ENCODE peak calls at places on chromosomes 4 and X, in nine cellular contexts. D is body of pancreas, E is K562, P is prostate gland, M is esophagus squamous epithelium, X is endothelial cell of umbilical vein, F is uterus, U is sigmoid colon, Z is tibial nerve. V is an unnamed sample. For H3K27me3, the result is how much of the 10 kb centered on the place peaks cover.

GRCh38 chrX:48749182-48749581 is 12.4 kb upstream of the GLOD5 start:
- DNase-seq in F (no peak), P (no peak), X (no peak), D (no peak), U (no peak), E (no peak), M (no peak), Z (no peak), V (no peak)

GRCh38 chrX:48939417-48940228 is 17.8 kb downstream of the OTUD5 start:
- DNase-seq in M (no peak), F (no peak), D (no peak), U (no peak), X (no peak), P (no peak), Z (no peak), E (no peak), V (peak)

GRCh38 chr4:149555146-149555545 is 260.5 kb downstream of the IQCM start:
- DNase-seq in X (no peak), P (no peak), D (no peak), Z (no peak), F (no peak), M (no peak), U (no peak), E (no peak), V (no peak)

GRCh38 chr4:7103599-7104365 is 35.9 kb upstream of the GRPEL1 start:
- DNase-seq in F (peak), U (peak), Z (peak), E (no peak), M (no peak), D (peak), P (no peak), X (peak), V (peak)

GRCh38 chrX:37314526-37314925 is 34.6 kb upstream of the PRRG1 start:
- DNase-seq in P (no peak), D (no peak), E (no peak), M (no peak), U (no peak), X (peak), F (no peak), Z (no peak), V (no peak)

GRCh38 chrX:49919617-49920016 is 2.8 kb upstream of the CLCN5 start:
- DNase-seq in F (peak), U (peak), M (no peak), D (peak), P (no peak), X (peak), E (peak), Z (peak), V (peak)

GRCh38 chrX:47828984-47829383 is 7.7 kb upstream of the ZNF81 start:
- DNase-seq in E (no peak), D (no peak), X (no peak), F (no peak), U (no peak), M (no peak), P (no peak), Z (no peak), V (no peak)

GRCh38 chrX:17579021-17579420 is 158.3 kb upstream of the SCML1 start:
- DNase-seq in U (no peak), E (no peak), D (no peak), P (no peak), X (no peak), F (no peak), Z (no peak), M (no peak), V (no peak)

GRCh38 chr4:175447006-175447405 is 365.1 kb downstream of the GPM6A start:
- DNase-seq in Z (no peak), D (no peak), E (no peak), M (no peak), U (no peak), P (no peak), F (no peak), X (no peak), V (no peak)

DNA sequence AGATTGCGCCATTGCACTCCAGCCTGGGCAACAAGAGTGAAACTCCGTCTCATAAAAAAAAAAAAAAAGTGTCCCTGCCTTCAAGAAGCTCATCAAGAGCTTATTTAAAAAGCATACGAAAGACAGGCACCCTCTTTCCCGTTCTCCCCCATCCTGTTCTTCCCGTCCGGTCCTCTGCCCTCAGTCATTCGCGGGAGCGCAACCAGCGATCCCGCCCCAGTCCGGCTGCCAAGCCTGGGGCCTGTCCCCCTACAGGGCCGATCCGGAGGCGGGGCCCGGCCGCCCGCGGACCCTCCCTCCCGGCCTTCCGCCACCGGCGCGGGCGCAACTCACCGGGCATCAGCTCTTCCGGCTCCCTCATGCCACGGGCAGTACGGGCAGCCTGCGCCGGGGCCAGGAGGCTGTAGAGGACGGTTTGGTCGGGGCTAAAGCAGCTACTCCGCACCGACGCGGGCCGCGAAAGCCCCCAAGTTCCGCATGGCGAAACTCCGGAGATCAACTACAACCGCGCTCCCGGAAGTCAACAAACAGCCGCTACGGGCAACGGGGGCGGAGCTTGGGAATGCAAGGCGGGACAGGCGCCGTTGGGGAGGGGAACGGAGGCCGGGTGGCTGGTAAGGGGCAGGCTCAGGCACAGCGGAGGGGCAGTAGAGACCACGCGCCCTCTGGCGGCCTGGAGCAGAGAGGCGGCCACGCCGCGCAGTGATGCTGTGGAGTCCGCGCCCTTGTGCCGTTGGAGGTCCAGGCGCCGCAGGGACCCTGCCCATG is at the start of gene RPGR:
- DNase-seq in E (peak), D (peak), M (peak), X (peak), P (peak), U (peak), F (peak), Z (peak), V (peak)
- TF ChIP-seq POLR2A in E (peak), D (peak), M (no peak), X (peak), P (no peak), U (no peak), F (peak), Z (no peak), V (peak)

GRCh38 chrX:153645921-153646481 is 1.0 kb upstream of the DUSP9 start:
- DNase-seq in X (no peak), E (no peak), D (no peak), M (no peak), P (no peak), Z (no peak), U (peak), F (no peak), V (no peak)

GRCh38 chrX:153648358-153649177 is 1.6 kb downstream of the DUSP9 start:
- DNase-seq in F (no peak), Z (no peak), U (peak), X (no peak), P (no peak), D (no peak), E (no peak), M (no peak), V (no peak)

GRCh38 chrX:153647461-153648357 is 706 bp downstream of the DUSP9 start:
- DNase-seq in X (no peak), P (no peak), U (peak), D (no peak), E (no peak), Z (no peak), F (peak), M (no peak), V (no peak)

GRCh38 chrX:153645151-153645550 is 1.9 kb upstream of the DUSP9 start:
- DNase-seq in D (no peak), P (no peak), X (no peak), F (no peak), Z (no peak), M (no peak), U (peak), E (no peak), V (no peak)

GRCh38 chrX:153646620-153647373 is at the start of gene DUSP9:
- DNase-seq in F (peak), Z (no peak), U (peak), X (peak), D (peak), E (peak), P (no peak), M (no peak), V (no peak)
- H3K27me3 ChIP-seq in F (under half), Z (under half), U (half or more), X (under half), D (under half), E (under half), P (under half), M (under half), V (half or more)

GRCh38 chrX:119801253-119802221 is 10.1 kb upstream of the RPL39 start:
- DNase-seq in U (no peak), E (no peak), F (no peak), D (no peak), Z (no peak), M (no peak), P (no peak), X (no peak), V (no peak)
- H3K27ac ChIP-seq in U (no peak), E (no peak), F (no peak), D (no peak), Z (no peak), M (no peak), P (no peak), X (no peak), V (no peak)

DNA sequence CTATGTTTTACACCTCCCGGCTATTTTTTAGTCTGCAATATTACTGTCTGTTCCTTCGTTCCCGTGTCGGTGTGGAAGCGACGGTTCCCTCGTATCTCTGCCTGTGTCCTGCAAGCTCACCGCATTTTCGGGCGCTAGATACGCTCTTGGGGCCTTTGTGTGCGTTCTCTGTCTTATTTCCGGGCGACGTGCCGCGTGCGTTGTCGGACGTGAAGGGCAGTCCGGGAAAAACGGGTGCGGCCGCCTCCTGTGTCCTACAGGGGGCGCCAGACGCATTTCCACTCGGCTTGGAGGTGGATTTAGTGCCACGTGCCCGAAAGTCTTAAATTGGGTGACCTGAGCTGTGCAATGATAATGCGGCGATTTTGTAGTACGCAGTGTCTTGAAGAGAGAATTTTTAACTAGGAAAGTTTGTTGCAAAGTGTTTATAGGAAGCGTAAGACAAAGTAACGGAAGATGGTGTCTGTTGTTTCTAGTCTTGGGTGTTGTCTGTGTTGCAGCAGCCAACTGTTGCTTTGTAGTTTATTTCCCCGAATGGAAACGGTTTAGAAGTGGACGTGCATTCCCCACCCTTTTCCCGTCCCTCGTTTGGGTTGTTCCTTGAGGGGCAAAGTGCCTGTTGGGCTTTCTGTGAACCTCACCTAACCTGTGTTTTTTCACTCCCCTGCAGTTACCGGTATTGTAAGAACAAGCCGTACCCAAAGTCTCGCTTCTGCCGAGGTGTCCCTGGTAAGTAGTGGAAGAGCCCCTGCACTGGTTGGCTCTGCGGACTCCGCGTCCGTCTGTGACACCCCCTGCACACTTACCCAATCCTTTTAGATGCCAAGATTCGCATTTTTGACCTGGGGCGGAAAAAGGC is 720 bp downstream of the RPL10 start:
- DNase-seq in P (peak), Z (peak), D (peak), F (peak), X (peak), M (peak), E (peak), U (peak), V (peak)
- TF ChIP-seq POLR2A in P (no peak), Z (no peak), D (no peak), F (no peak), X (no peak), M (no peak), E (no peak), U (no peak), V (no peak)